ENCODE peak calls at places on chromosomes 3 and 15, in nine cellular contexts. U is epithelial cell of proximal tubule; S is hypothalamus; Q is M059J; C is astrocyte of the hippocampus; T is psoas muscle; E is activated CD8-positive, alpha-beta T cell treated with anti-CD3 and anti-CD28 coated beads for 36 hours; J is NCI-H510A treated with DMSO at 0.1 percent for 48 hours; K is Right ventricle myocardium superior. Y is an unnamed sample.

GRCh38 chr3:106794442-106794841 is 582.8 kb upstream of the CCDC54 start:
- DNase-seq in U (no peak), S (no peak), Q (peak), C (no peak), T (no peak), E (no peak), J (no peak), K (no peak), Y (no peak)

GRCh38 chr3:1971780-1972179 is 126.9 kb upstream of the CNTN4 start:
- DNase-seq in U (no peak), S (no peak), Q (no peak), C (peak), T (no peak), E (no peak), J (no peak), K (no peak), Y (no peak)

GRCh38 chr3:9749333-9749662 is 454 bp upstream of the OGG1 start:
- DNase-seq in U (no peak), S (no peak), Q (no peak), C (no peak), T (no peak), E (no peak), J (peak), K (no peak), Y (no peak)

GRCh38 chr15:42721016-42721415 is 15.9 kb downstream of the CDAN1 start:
- DNase-seq in U (no peak), S (no peak), Q (peak), C (no peak), T (no peak), E (no peak), J (no peak), K (no peak), Y (no peak)

GRCh38 chr3:136350132-136350531 is 100.0 kb downstream of the PCCB start:
- DNase-seq in U (peak), S (no peak), Q (peak), C (peak), T (no peak), E (no peak), J (no peak), K (no peak), Y (no peak)

GRCh38 chr3:13824521-13825316 is 55.2 kb downstream of the WNT7A start:
- DNase-seq in U (no peak), S (no peak), Q (peak), C (no peak), T (no peak), E (no peak), J (no peak), K (no peak), Y (no peak)

GRCh38 chr15:82881747-82882146 is 70.8 kb downstream of the HOMER2 start:
- DNase-seq in U (no peak), S (no peak), Q (no peak), C (no peak), T (no peak), E (no peak), J (no peak), K (no peak), Y (no peak)

GRCh38 chr3:97917813-97918536 is 54.3 kb downstream of the RIOX2 start:
- DNase-seq in U (no peak), S (no peak), Q (peak), C (peak), T (no peak), E (no peak), J (no peak), K (no peak), Y (no peak)

GRCh38 chr3:162719684-162720341 is 1223.2 kb downstream of the OTOL1 start:
- DNase-seq in U (peak), S (no peak), Q (peak), C (peak), T (no peak), E (no peak), J (no peak), K (no peak), Y (no peak)

GRCh38 chr3:20484126-20484525 is 298.1 kb upstream of the SGO1 start:
- DNase-seq in U (no peak), S (no peak), Q (no peak), C (no peak), T (no peak), E (no peak), J (no peak), K (no peak), Y (no peak)

GRCh38 chr3:77186728-77187127 is 146.8 kb downstream of the ROBO2 start:
- DNase-seq in U (peak), S (no peak), Q (no peak), C (no peak), T (no peak), E (no peak), J (peak), K (no peak), Y (no peak)

GRCh38 chr3:188875413-188875812 is 296.4 kb upstream of the TPRG1 start:
- DNase-seq in U (no peak), S (no peak), Q (no peak), C (no peak), T (no peak), E (no peak), J (no peak), K (no peak), Y (no peak)

GRCh38 chr15:93124126-93124525 is 35.1 kb upstream of the RGMA start:
- DNase-seq in U (no peak), S (no peak), Q (no peak), C (no peak), T (no peak), E (no peak), J (no peak), K (no peak), Y (no peak)

GRCh38 chr3:173217127-173217526 is 76.1 kb upstream of the SPATA16 start:
- DNase-seq in U (no peak), S (no peak), Q (peak), C (peak), T (no peak), E (no peak), J (no peak), K (no peak), Y (no peak)

GRCh38 chr15:67201136-67201535 is 53.3 kb downstream of the AAGAB start:
- DNase-seq in U (no peak), S (no peak), Q (peak), C (peak), T (no peak), E (no peak), J (no peak), K (no peak), Y (no peak)

GRCh38 chr15:42082832-42083604 is 11.3 kb downstream of the PLA2G4D start:
- DNase-seq in U (no peak), S (no peak), Q (no peak), C (no peak), T (no peak), E (no peak), J (no peak), K (no peak), Y (no peak)

GRCh38 chr3:86982883-86983282 is 8.1 kb downstream of the VGLL3 start:
- DNase-seq in U (no peak), S (no peak), Q (peak), C (peak), T (no peak), E (no peak), J (no peak), K (no peak), Y (no peak)

GRCh38 chr15:31481157-31481556 is 154.5 kb downstream of the KLF13 start:
- DNase-seq in U (no peak), S (no peak), Q (no peak), C (no peak), T (no peak), E (no peak), J (no peak), K (no peak), Y (no peak)

GRCh38 chr15:95261546-95261945 is 1030.2 kb downstream of the MCTP2 start:
- DNase-seq in U (no peak), S (no peak), Q (no peak), C (no peak), T (no peak), E (no peak), J (no peak), K (no peak), Y (no peak)

GRCh38 chr15:77538793-77539487 is 93.8 kb downstream of the LINGO1 start:
- DNase-seq in U (no peak), S (no peak), Q (no peak), C (no peak), T (no peak), E (no peak), J (peak), K (no peak), Y (no peak)

GRCh38 chr15:67461735-67462134 is 59.2 kb upstream of the C15orf61 start:
- DNase-seq in U (no peak), S (no peak), Q (no peak), C (no peak), T (no peak), E (no peak), J (no peak), K (no peak), Y (no peak)

GRCh38 chr3:36077320-36077719 is 303.0 kb upstream of the STAC start:
- DNase-seq in U (no peak), S (no peak), Q (no peak), C (no peak), T (no peak), E (no peak), J (no peak), K (no peak), Y (no peak)

GRCh38 chr3:151468284-151468917 is 7.5 kb upstream of the IGSF10 start:
- DNase-seq in U (peak), S (no peak), Q (peak), C (peak), T (no peak), E (peak), J (peak), K (no peak), Y (peak)

GRCh38 chr15:38202356-38202755 is 50.3 kb upstream of the SPRED1 start:
- DNase-seq in U (peak), S (no peak), Q (no peak), C (no peak), T (no peak), E (no peak), J (no peak), K (no peak), Y (no peak)

GRCh38 chr3:38458796-38459498 is 5.3 kb downstream of the ACVR2B start:
- DNase-seq in U (no peak), S (no peak), Q (peak), C (peak), T (peak), E (no peak), J (peak), K (peak), Y (no peak)

GRCh38 chr3:58626841-58627579 is 39.6 kb downstream of the FAM3D start:
- DNase-seq in U (no peak), S (no peak), Q (no peak), C (no peak), T (no peak), E (no peak), J (no peak), K (no peak), Y (no peak)

GRCh38 chr3:73432723-73433032 is 192.1 kb downstream of the PDZRN3 start:
- DNase-seq in U (no peak), S (no peak), Q (no peak), C (no peak), T (no peak), E (no peak), J (no peak), K (no peak), Y (no peak)

GRCh38 chr3:99313481-99313880 is 324.9 kb upstream of the COL8A1 start:
- DNase-seq in U (no peak), S (no peak), Q (no peak), C (no peak), T (no peak), E (no peak), J (no peak), K (no peak), Y (no peak)

GRCh38 chr3:15271785-15272381 is 60.5 kb downstream of the SH3BP5 start:
- DNase-seq in U (no peak), S (no peak), Q (no peak), C (no peak), T (no peak), E (peak), J (no peak), K (peak), Y (no peak)

GRCh38 chr15:55654541-55654940 is 66.4 kb upstream of the PYGO1 start:
- DNase-seq in U (no peak), S (no peak), Q (peak), C (peak), T (no peak), E (no peak), J (no peak), K (no peak), Y (no peak)

Y was measured in SK-N-MC.